ENCODE peak calls at places on chromosome 18, in six cellular contexts. A, W, F, O, E and H are unnamed samples.

GRCh38 chr18:80210312-80211083 is 36.8 kb downstream of the PARD6G start:
- DNase-seq in A (no peak), W (peak), F (peak), O (no peak), E (no peak), H (peak)

GRCh38 chr18:61413388-61413787 is 80.2 kb downstream of the CDH20 start:
- DNase-seq in A (no peak), W (no peak), F (no peak), O (no peak), E (no peak), H (no peak)

GRCh38 chr18:23981369-23981768 is 33.2 kb upstream of the TTC39C start:
- DNase-seq in A (no peak), W (peak), F (no peak), O (peak), E (peak), H (no peak)

GRCh38 chr18:59501876-59502221 is 142.8 kb upstream of the LMAN1 start:
- DNase-seq in A (no peak), W (no peak), F (no peak), O (no peak), E (no peak), H (no peak)

GRCh38 chr18:21741511-21742322 is 1.1 kb downstream of the MIB1 start:
- DNase-seq in A (peak), W (peak), F (peak), O (no peak), E (peak), H (no peak)

GRCh38 chr18:9673296-9674251 is 34.5 kb upstream of the RAB31 start:
- DNase-seq in A (peak), W (peak), F (peak), O (peak), E (peak), H (peak)

GRCh38 chr18:79251021-79251420 is 144.7 kb upstream of the NFATC1 start:
- DNase-seq in A (no peak), W (no peak), F (no peak), O (no peak), E (no peak), H (no peak)

GRCh38 chr18:45467307-45467706 is 148.0 kb upstream of the SLC14A2 start:
- DNase-seq in A (no peak), W (no peak), F (no peak), O (no peak), E (no peak), H (no peak)

GRCh38 chr18:3211236-3211992 is 8.4 kb downstream of the MYOM1 start:
- DNase-seq in A (peak), W (peak), F (peak), O (no peak), E (no peak), H (no peak)

GRCh38 chr18:58186258-58186948 is 142.4 kb downstream of the NEDD4L start:
- DNase-seq in A (peak), W (peak), F (peak), O (no peak), E (no peak), H (peak)

GRCh38 chr18:76412010-76412817 is 82.8 kb downstream of the ZNF516 start:
- DNase-seq in A (peak), W (no peak), F (no peak), O (no peak), E (peak), H (no peak)

GRCh38 chr18:49582579-49582978 is 20.7 kb downstream of the LIPG start:
- DNase-seq in A (peak), W (no peak), F (peak), O (no peak), E (no peak), H (no peak)

GRCh38 chr18:38909972-38910371 is 1344.4 kb upstream of the CELF4 start:
- DNase-seq in A (no peak), W (no peak), F (peak), O (no peak), E (no peak), H (no peak)

GRCh38 chr18:57230861-57231260 is 84.0 kb downstream of the BOD1L2 start:
- DNase-seq in A (no peak), W (no peak), F (no peak), O (no peak), E (no peak), H (no peak)

GRCh38 chr18:74420926-74421325 is 36.2 kb downstream of the DIPK1C start:
- DNase-seq in A (no peak), W (no peak), F (no peak), O (no peak), E (no peak), H (no peak)

GRCh38 chr18:31278609-31279071 is 39.3 kb upstream of the DSG1 start:
- DNase-seq in A (no peak), W (peak), F (no peak), O (no peak), E (peak), H (no peak)

GRCh38 chr18:54134053-54134452 is 90.4 kb downstream of the MBD2 start:
- DNase-seq in A (no peak), W (no peak), F (no peak), O (no peak), E (no peak), H (no peak)

GRCh38 chr18:77111449-77112160 is 21.0 kb downstream of the MBP start:
- DNase-seq in A (no peak), W (no peak), F (no peak), O (no peak), E (no peak), H (no peak)

GRCh38 chr18:55406374-55407045 is 181.5 kb downstream of the TCF4 start:
- DNase-seq in A (no peak), W (no peak), F (no peak), O (no peak), E (no peak), H (no peak)

GRCh38 chr18:65750421-65751144 is at the start of gene CDH7:
- DNase-seq in A (no peak), W (peak), F (no peak), O (peak), E (no peak), H (no peak)

GRCh38 chr18:61606068-61606660 is 272.9 kb downstream of the CDH20 start:
- DNase-seq in A (peak), W (peak), F (peak), O (peak), E (no peak), H (no peak)

GRCh38 chr18:30409120-30409519 is 633.4 kb downstream of the DSC3 start:
- DNase-seq in A (no peak), W (no peak), F (no peak), O (no peak), E (no peak), H (no peak)

GRCh38 chr18:11163668-11164067 is 14.3 kb upstream of the PIEZO2 start:
- DNase-seq in A (peak), W (peak), F (peak), O (peak), E (no peak), H (no peak)
- TF ChIP-seq CTCF in A (peak), W (peak), F (peak), O (peak), E (no peak), H (peak)

GRCh38 chr18:62976227-62976626 is 260.9 kb downstream of the PHLPP1 start:
- DNase-seq in A (no peak), W (no peak), F (no peak), O (no peak), E (no peak), H (no peak)
- H3K4me3 ChIP-seq in A (no peak), W (no peak), F (no peak), O (no peak), E (no peak), H (no peak)

GRCh38 chr18:13112982-13113381 is 105.6 kb upstream of the LDLRAD4 start:
- DNase-seq in A (peak), W (peak), F (peak), O (peak), E (peak), H (peak)
- TF ChIP-seq CTCF in A (peak), W (peak), F (peak), O (peak), E (no peak), H (peak)

DNA sequence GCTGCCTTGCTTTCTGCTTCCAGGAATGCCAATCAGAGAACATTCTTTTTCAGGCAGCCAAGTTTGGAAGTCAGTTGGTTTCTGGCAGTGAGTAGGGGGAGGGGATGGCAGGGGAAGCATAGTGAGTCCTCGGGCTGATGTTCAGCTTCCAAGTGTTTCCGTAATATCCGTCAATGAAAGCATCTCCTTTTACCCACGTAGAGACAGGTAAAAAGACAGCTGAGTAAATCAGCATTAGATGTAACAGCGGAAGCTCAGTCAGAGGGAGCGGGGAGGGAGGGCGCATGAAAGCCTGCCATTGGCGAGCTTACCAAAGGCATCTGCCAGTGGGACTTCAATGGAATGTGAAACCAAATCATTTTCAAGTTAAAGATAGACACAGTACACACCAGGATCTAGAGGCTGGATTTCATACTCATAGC is 117.1 kb upstream of the DTNA start:
- DNase-seq in A (peak), W (peak), F (peak), O (peak), E (no peak), H (no peak)
- H3K4me3 ChIP-seq in A (peak), W (peak), F (peak), O (peak), E (no peak), H (no peak)

GRCh38 chr18:48297139-48297538 is 112.0 kb downstream of the ZBTB7C start:
- DNase-seq in A (no peak), W (no peak), F (no peak), O (no peak), E (no peak), H (no peak)

GRCh38 chr18:48293954-48294893 is 115.0 kb downstream of the ZBTB7C start:
- DNase-seq in A (no peak), W (no peak), F (no peak), O (no peak), E (peak), H (no peak)

GRCh38 chr18:48294894-48295585 is 114.1 kb downstream of the ZBTB7C start:
- DNase-seq in A (no peak), W (no peak), F (no peak), O (no peak), E (no peak), H (no peak)

GRCh38 chr18:48296581-48296980 is 112.6 kb downstream of the ZBTB7C start:
- DNase-seq in A (no peak), W (no peak), F (no peak), O (no peak), E (no peak), H (no peak)

DNA sequence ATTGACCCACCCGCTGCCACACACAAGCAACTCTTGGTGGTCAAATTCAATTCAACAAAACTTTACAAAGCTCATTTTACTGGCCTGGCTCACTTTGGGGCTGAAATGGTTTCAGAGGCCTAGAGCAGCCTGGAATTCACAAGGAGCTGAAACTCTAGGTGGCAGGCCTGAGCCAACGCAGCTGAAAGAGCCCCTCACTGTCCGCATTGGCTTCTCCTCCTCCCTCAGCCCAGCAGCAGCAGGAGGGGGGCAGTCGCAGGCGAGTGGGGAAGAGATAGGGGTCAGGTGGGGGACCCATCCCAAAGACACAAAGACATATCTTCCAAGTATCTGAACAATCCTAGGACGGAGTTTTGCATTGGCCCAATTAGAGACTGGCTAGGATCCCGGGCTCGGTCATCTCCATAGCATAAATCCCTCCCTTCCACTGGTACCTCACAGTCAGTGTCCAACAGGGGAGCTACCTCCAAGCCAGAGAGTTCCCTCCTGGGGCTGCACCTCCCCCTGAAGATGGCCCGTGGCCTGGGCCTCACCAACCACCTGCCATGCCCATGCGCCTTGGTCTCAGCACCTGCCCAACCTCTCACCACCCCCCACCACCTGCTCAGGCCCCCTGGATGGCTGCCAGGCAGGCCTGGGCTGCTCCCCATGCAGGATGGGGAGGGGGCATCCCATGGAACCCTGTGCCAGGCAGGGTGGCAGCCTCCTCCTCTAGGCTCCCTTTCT is 113.4 kb downstream of the ZBTB7C start:
- DNase-seq in A (no peak), W (peak), F (peak), O (peak), E (no peak), H (no peak)
- TF ChIP-seq CTCF in A (peak), W (peak), F (peak), O (peak), E (no peak), H (no peak)

DNA sequence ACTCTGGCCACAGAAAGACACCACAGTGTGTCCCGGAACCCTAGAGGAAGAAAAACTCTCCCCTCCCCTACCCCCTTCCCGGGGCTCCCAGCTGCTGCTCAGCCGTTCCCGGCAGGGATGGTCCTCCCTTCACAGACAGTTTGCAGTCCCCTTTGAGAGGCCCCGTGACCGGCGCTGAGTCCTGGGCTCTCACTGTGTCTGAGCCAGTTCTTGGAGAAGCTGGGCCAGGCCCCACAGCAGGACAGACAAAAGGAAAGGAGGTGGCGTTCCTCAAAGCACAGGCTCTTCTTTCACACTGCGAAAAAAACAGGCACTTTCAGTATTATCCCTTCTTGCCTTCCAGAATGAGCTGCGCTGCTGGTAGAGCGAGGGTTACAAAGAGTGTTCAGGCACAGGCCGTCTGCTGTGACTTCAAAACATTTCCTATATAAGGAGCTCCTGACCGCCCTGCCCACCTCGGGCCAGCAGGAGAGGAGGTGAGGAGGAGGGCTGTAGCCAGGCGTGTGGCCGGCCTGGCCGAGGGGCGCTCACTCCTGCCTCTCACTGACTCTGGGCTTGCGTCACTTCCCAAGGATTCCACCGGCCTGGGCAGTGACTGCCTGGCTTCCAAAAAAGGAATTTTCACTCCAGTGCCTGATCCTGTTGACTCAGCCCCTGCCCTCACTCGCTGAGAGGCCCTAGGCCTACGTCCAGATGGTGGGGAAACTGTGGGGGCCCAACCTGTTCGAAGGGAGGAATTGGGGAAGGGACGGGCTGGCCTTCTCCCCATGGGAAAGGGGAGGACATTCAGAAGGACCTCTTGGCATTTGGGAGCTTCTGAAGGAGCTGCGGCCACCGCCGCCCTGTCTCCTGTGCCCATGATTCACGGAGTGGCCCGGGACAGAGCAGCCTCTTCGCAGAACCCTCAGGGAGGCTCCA is 24.9 kb downstream of the CIDEA start:
- DNase-seq in A (peak), W (peak), F (peak), O (peak), E (peak), H (no peak)
- H3K4me3 ChIP-seq in A (peak), W (peak), F (peak), O (no peak), E (no peak), H (no peak)

GRCh38 chr18:36296591-36297418 is 708 bp upstream of the FHOD3 start:
- DNase-seq in A (peak), W (peak), F (peak), O (peak), E (peak), H (no peak)
- TF ChIP-seq CTCF in A (peak), W (peak), F (peak), O (peak), E (no peak), H (peak)